ENCODE peak calls at places on chromosomes 2 and 18, in six cellular contexts. E is Peyer's patch, W is endothelial cell, L is heart right ventricle, V is lower lobe of right lung, H is mucosa of descending colon. M is an unnamed sample.

GRCh38 chr2:162828545-162828944 is 10.0 kb downstream of the KCNH7 start:
- DNase-seq in L (no peak), H (no peak), W (no peak), V (no peak), E (no peak), M (peak)

GRCh38 chr2:167411367-167411766 is 523.1 kb downstream of the XIRP2 start:
- DNase-seq in L (no peak), V (no peak), H (no peak), E (no peak), W (no peak), M (no peak)

GRCh38 chr18:51668101-51668500 is 470.6 kb upstream of the MEX3C start:
- DNase-seq in L (peak), H (peak), E (peak), V (peak), W (peak), M (peak)

GRCh38 chr2:43144265-43144664 is 82.1 kb downstream of the ZFP36L2 start:
- DNase-seq in H (no peak), V (no peak), L (no peak), E (no peak), W (no peak), M (no peak)

GRCh38 chr2:88765154-88765948 is 73.9 kb downstream of the RPIA start:
- DNase-seq in E (peak), L (no peak), H (peak), W (peak), V (peak), M (peak)

GRCh38 chr2:152508446-152508845 is 173.5 kb downstream of the FMNL2 start:
- DNase-seq in L (no peak), E (no peak), V (no peak), W (no peak), H (no peak), M (peak)

GRCh38 chr18:29191263-29191662 is 1014.3 kb upstream of the CDH2 start:
- DNase-seq in L (no peak), H (no peak), V (no peak), E (no peak), W (no peak), M (peak)

GRCh38 chr2:26269571-26270170 is 24.9 kb downstream of the HADHB start:
- DNase-seq in W (no peak), E (no peak), H (no peak), L (no peak), V (no peak), M (no peak)

GRCh38 chr18:75230210-75231052 is 19.8 kb downstream of the TSHZ1 start:
- DNase-seq in V (no peak), E (no peak), L (no peak), H (no peak), W (no peak), M (no peak)

GRCh38 chr18:68666316-68666715 is 48.6 kb downstream of the TMX3 start:
- DNase-seq in H (no peak), L (no peak), V (no peak), E (no peak), W (no peak), M (no peak)

GRCh38 chr2:200702646-200703118 is 109.0 kb upstream of the BZW1 start:
- DNase-seq in E (no peak), H (no peak), L (no peak), V (no peak), W (no peak), M (no peak)

GRCh38 chr18:7677001-7677400 is 109.9 kb downstream of the PTPRM start:
- DNase-seq in W (no peak), E (no peak), V (no peak), L (no peak), H (no peak), M (no peak)

GRCh38 chr18:8844721-8845148 is 139.4 kb downstream of the MTCL1 start:
- DNase-seq in W (no peak), H (no peak), E (no peak), V (no peak), L (no peak), M (no peak)

GRCh38 chr2:209933499-209934458 is 68.7 kb upstream of the RPE start:
- DNase-seq in H (no peak), W (no peak), E (no peak), L (no peak), V (no peak), M (peak)

GRCh38 chr2:12321017-12321641 is 395.6 kb upstream of the TRIB2 start:
- DNase-seq in W (no peak), V (no peak), L (peak), E (no peak), H (no peak), M (no peak)

GRCh38 chr2:152646775-152647174 is 70.5 kb downstream of the PRPF40A start:
- DNase-seq in H (no peak), E (no peak), V (no peak), L (no peak), W (no peak), M (no peak)

GRCh38 chr2:64767670-64768425 is 114.1 kb upstream of the SERTAD2 start:
- DNase-seq in H (peak), E (peak), W (peak), L (peak), V (peak), M (peak)

GRCh38 chr2:98463988-98464771 is 19.5 kb downstream of the INPP4A start:
- DNase-seq in W (no peak), H (no peak), V (no peak), E (peak), L (no peak), M (no peak)

GRCh38 chr2:127051116-127051779 is 55.7 kb downstream of the BIN1 start:
- DNase-seq in L (no peak), H (peak), V (peak), E (no peak), W (no peak), M (no peak)

GRCh38 chr2:120631719-120632118 is 103.9 kb upstream of the GLI2 start:
- DNase-seq in E (no peak), W (no peak), L (no peak), H (no peak), V (no peak), M (no peak)

GRCh38 chr2:43400508-43400907 is 174.1 kb upstream of the ZFP36L2 start:
- DNase-seq in W (no peak), H (no peak), V (no peak), L (no peak), E (no peak), M (no peak)

GRCh38 chr2:213152065-213152794 is 818 bp upstream of the IKZF2 start:
- DNase-seq in E (peak), L (peak), H (peak), V (peak), W (peak), M (peak)

GRCh38 chr2:6337123-6337830 is 528.4 kb downstream of the CMPK2 start:
- DNase-seq in V (no peak), W (no peak), E (no peak), H (no peak), L (no peak), M (no peak)

GRCh38 chr2:20702563-20702962 is 35.6 kb downstream of the GDF7 start:
- DNase-seq in E (no peak), H (no peak), W (no peak), L (no peak), V (no peak), M (no peak)

GRCh38 chr2:88606371-88607030 is 20.8 kb downstream of the EIF2AK3 start:
- DNase-seq in V (no peak), L (no peak), W (no peak), E (peak), H (no peak), M (no peak)

GRCh38 chr2:111900859-111901258 is 2.5 kb downstream of the MERTK start:
- DNase-seq in E (no peak), V (no peak), W (peak), H (no peak), L (peak), M (peak)

GRCh38 chr2:42902939-42903709 is 110.7 kb upstream of the HAAO start:
- DNase-seq in V (no peak), H (no peak), W (no peak), E (no peak), L (no peak), M (no peak)

GRCh38 chr2:18924905-18925691 is 335.7 kb upstream of the NT5C1B start:
- DNase-seq in W (no peak), L (no peak), E (no peak), H (no peak), V (no peak), M (no peak)

GRCh38 chr2:204228169-204228940 is 291.8 kb downstream of the ICOS start:
- DNase-seq in H (no peak), E (no peak), L (no peak), W (no peak), V (no peak), M (no peak)

GRCh38 chr2:100104718-100105677 is 37.4 kb downstream of the AFF3 start:
- DNase-seq in L (no peak), H (peak), E (no peak), W (peak), V (no peak), M (no peak)

GRCh38 chr2:84846041-84846663 is 34.7 kb downstream of the TRABD2A start:
- DNase-seq in W (no peak), E (peak), L (no peak), V (no peak), H (no peak), M (no peak)

DNA sequence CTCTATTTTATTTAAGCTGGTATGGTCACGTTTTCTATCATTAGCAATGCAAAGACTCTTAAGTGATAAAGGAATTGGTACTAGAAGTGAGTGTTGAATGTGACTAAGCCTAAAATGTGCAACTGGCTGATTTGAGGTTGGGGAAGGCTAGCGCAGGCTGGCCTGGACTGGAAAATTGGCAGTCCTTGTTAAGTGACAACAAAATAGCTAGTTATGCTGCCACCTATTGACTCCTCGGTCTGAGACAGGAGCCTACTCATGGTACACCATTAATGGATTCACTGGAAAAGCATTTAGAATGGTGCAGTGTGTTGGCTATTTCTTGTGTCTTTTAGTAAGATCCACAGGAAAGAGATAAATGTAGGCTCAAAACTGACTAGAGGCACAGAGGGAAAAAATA is 5.7 kb upstream of the WIPF1 start:
- DNase-seq in V (no peak), W (peak), L (peak), H (no peak), E (peak), M (peak)
- TF ChIP-seq CTCF in V (peak), W (no peak), L (peak), H (no peak), E (peak), M (peak)

DNA sequence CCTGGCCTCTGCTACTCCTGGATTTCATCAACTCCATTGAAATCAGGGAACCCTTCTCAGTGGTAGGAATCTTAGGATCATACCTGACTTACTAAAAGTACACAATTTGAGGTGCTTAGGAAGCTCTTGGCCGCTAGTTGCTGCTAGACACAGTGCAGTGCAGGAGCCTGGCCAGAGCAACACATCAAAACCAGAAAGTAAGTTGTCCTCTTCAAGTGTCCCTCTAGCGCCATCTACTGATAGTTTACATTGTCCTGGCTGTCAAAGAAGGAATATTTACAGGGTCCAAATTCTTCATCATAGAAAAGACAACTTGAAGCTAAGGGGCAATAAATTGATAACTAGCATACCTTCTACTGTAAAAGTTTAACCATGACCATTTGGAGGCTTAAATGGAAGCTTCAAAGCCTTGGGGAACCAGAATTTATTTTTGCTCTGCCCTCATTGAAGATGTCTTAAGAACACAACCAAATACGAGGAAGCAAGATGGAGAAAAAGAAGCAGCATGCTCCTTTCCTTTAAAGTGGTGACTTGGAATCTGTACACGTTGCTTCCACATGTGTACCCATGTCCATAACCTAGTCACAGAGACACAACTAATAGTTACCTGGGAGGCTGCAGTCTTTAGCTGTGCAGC is 889.1 kb upstream of the GCFC2 start:
- DNase-seq in L (peak), H (peak), W (peak), V (no peak), E (no peak), M (peak)
- TF ChIP-seq CTCF in L (peak), H (peak), W (peak), V (peak), E (no peak), M (peak)

GRCh38 chr2:58764321-58765099 is 523.4 kb upstream of the FANCL start:
- DNase-seq in V (no peak), H (no peak), L (no peak), W (no peak), E (no peak), M (no peak)

GRCh38 chr2:58767833-58768726 is 527.0 kb upstream of the FANCL start:
- DNase-seq in W (no peak), H (no peak), L (no peak), V (no peak), E (no peak), M (no peak)

GRCh38 chr2:58769494-58770239 is 528.5 kb upstream of the FANCL start:
- DNase-seq in E (no peak), V (no peak), L (no peak), H (no peak), W (no peak), M (no peak)
- TF ChIP-seq CTCF in E (no peak), V (no peak), L (no peak), H (no peak), W (no peak), M (no peak)

GRCh38 chr2:105377871-105378270 is 21.0 kb downstream of the FHL2 start:
- DNase-seq in L (no peak), H (no peak), V (no peak), E (no peak), W (no peak), M (no peak)
- TF ChIP-seq CTCF in L (no peak), H (no peak), V (no peak), E (no peak), W (no peak), M (no peak)

GRCh38 chr18:56709463-56709862 is 58.3 kb downstream of the WDR7 start:
- DNase-seq in V (no peak), E (no peak), L (no peak), W (no peak), H (no peak), M (peak)
- TF ChIP-seq CTCF in V (no peak), E (no peak), L (peak), W (no peak), H (no peak), M (no peak)

DNA sequence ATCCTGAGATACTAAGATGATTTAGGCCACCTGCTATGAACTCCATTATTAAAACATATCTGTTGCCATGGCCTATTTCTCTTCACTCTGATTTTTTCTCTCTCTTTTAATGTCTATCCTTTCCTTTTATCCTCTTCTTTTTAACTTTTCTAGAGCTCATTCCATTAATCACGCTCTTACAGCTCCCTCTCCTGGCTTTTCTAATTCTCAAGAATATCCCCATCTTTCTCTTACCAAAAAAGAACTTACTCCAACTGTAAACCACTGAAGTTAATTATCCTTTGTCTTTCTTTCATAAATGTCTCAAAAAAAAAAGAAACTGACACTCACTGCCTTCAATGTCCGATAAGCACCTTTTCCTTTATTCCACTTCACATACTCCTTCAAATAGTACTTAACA is 7.9 kb downstream of the PPP3R1 start:
- DNase-seq in L (no peak), W (no peak), E (no peak), H (no peak), V (no peak), M (no peak)
- TF ChIP-seq CTCF in L (peak), W (no peak), E (no peak), H (no peak), V (no peak), M (no peak)

GRCh38 chr2:171248205-171248662 is 87.5 kb upstream of the TLK1 start:
- DNase-seq in W (no peak), E (no peak), H (no peak), V (no peak), L (no peak), M (no peak)

GRCh38 chr2:171247741-171248140 is 87.0 kb upstream of the TLK1 start:
- DNase-seq in V (no peak), E (no peak), H (no peak), W (no peak), L (no peak), M (no peak)

GRCh38 chr2:171241771-171242170 is 81.1 kb upstream of the TLK1 start:
- DNase-seq in H (no peak), V (no peak), E (no peak), W (no peak), L (no peak), M (no peak)

GRCh38 chr2:171244466-171244969 is 83.8 kb upstream of the TLK1 start:
- DNase-seq in H (no peak), V (no peak), E (no peak), L (no peak), W (no peak), M (no peak)

DNA sequence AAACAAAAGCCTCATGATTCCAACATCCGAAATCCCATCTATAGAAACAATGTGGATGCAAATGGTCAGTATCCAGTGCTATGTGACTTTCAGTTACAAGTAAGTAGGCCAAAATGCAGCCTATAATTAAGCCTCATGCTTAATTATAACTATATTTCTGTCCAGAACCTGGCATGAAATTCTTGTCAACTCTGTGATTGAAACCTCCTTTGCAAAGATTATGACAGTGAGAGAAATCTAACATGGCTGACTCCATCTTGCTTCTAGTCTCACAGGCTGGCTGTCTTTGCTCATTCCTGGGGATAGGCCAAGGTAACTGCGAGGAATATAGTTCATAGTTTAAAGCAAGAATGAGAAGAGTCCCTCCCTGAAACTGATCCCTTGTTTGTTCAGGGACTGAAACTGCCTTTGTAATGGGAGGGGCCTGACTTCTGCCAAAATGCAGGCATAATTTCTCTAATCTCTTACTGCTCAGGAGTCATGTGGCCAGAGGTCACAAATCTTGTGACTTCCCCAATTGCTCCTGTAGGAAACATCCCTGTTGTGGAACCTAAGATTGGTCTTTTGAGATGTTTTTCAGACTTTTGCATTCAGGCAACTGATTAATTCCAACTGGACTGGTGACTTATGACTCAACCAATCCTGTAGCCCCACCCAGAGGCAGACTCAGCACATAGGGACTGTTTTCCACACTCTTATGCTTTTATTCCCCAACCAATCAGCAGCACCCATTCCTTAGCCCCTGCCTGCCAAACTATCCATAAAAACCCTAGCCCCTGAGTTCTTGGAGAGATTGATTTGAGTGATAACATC is 84.5 kb upstream of the TLK1 start:
- DNase-seq in V (no peak), L (no peak), E (no peak), W (no peak), H (no peak), M (peak)
- TF ChIP-seq CTCF in V (no peak), L (no peak), E (no peak), W (no peak), H (no peak), M (no peak)

M was measured in Calu3.